ENCODE peak calls at places on chromosomes 4 and X, in eight cellular contexts. G is small intestine; J is activated naive CD8-positive, alpha-beta T cell treated with anti-CD3 and anti-CD28 coated beads, Interleukin-2, amount 50 U/mL, for 24 hours; T is KBM-7; C is AG04450; U is heart right ventricle; X is H7; I is A549. Q is an unnamed sample.

GRCh38 chr4:48342559-48342878 is 1.2 kb downstream of the SLAIN2 start:
- DNase-seq in G (no peak), J (no peak), T (peak), C (no peak), U (no peak), X (peak), I (no peak), Q (no peak)

GRCh38 chr4:70715097-70715496 is 6.7 kb upstream of the RUFY3 start:
- DNase-seq in G (no peak), J (no peak), T (no peak), C (no peak), U (no peak), X (no peak), I (no peak), Q (no peak)

GRCh38 chrX:154121961-154122360 is 22.1 kb upstream of the OPN1LW start:
- DNase-seq in G (no peak), J (no peak), T (peak), C (no peak), U (no peak), X (no peak), I (no peak), Q (no peak)

GRCh38 chr4:187235456-187236170 is 512.0 kb upstream of the FAT1 start:
- DNase-seq in G (no peak), J (no peak), T (no peak), C (no peak), U (no peak), X (no peak), I (peak), Q (no peak)

GRCh38 chr4:48017108-48017527 is 546 bp downstream of the NIPAL1 start:
- DNase-seq in G (peak), J (peak), T (peak), C (no peak), U (no peak), X (peak), I (peak), Q (peak)

GRCh38 chr4:145623831-145624230 is 4.6 kb downstream of the MMAA start:
- DNase-seq in G (no peak), J (no peak), T (no peak), C (no peak), U (no peak), X (no peak), I (no peak), Q (no peak)

GRCh38 chrX:45274576-45274975 is 73.9 kb upstream of the DIPK2B start:
- DNase-seq in G (no peak), J (no peak), T (no peak), C (no peak), U (no peak), X (no peak), I (no peak), Q (no peak)

GRCh38 chrX:134654398-134655012 is 3.8 kb downstream of the PLAC1 start:
- DNase-seq in G (no peak), J (peak), T (no peak), C (no peak), U (no peak), X (no peak), I (no peak), Q (no peak)

GRCh38 chr4:176849076-176849475 is 56.4 kb upstream of the VEGFC start:
- DNase-seq in G (no peak), J (no peak), T (no peak), C (no peak), U (no peak), X (no peak), I (no peak), Q (no peak)

GRCh38 chr4:98687876-98688275 is 29.5 kb upstream of the TSPAN5 start:
- DNase-seq in G (no peak), J (no peak), T (no peak), C (no peak), U (no peak), X (no peak), I (no peak), Q (no peak)

GRCh38 chr4:5051210-5051691 is at the start of gene STK32B:
- DNase-seq in G (peak), J (peak), T (peak), C (peak), U (peak), X (peak), I (peak), Q (peak)

GRCh38 chr4:88705223-88705622 is 7.6 kb upstream of the NAP1L5 start:
- DNase-seq in G (no peak), J (no peak), T (no peak), C (no peak), U (no peak), X (no peak), I (no peak), Q (no peak)